ENCODE peak calls at places on chromosomes 5 and 9, in five cellular contexts. One of them, this sample, is unnamed.

GRCh38 chr5:122515709-122516431 is 203.8 kb downstream of the SNCAIP start:
- DNase-seq in OCI-LY7: peak; percentile 24
- DNase-seq in spleen: no peak
- DNase-seq in skeletal muscle cell: peak; percentile 38
- DNase-seq in IMR-90: peak; percentile 81
- DNase-seq in this sample: peak; percentile 69

GRCh38 chr5:174307656-174308271 is 262.3 kb downstream of the NSG2 start:
- DNase-seq in spleen: no peak
- DNase-seq in IMR-90: no peak
- DNase-seq in skeletal muscle cell: no peak
- DNase-seq in OCI-LY7: no peak
- DNase-seq in this sample: no peak

GRCh38 chr5:31153523-31153922 is 40.0 kb upstream of the CDH6 start:
- DNase-seq in IMR-90: peak; percentile 67
- DNase-seq in spleen: no peak
- DNase-seq in skeletal muscle cell: no peak
- DNase-seq in OCI-LY7: no peak
- DNase-seq in this sample: peak; percentile 27

GRCh38 chr9:92295827-92296258 is 2.3 kb upstream of the IARS1 start:
- DNase-seq in spleen: no peak
- DNase-seq in OCI-LY7: peak; percentile 74
- DNase-seq in skeletal muscle cell: no peak
- DNase-seq in IMR-90: no peak
- DNase-seq in this sample: no peak

GRCh38 chr9:136529516-136530471 is 16.1 kb downstream of the NOTCH1 start:
- DNase-seq in OCI-LY7: no peak
- DNase-seq in skeletal muscle cell: no peak
- DNase-seq in spleen: no peak
- DNase-seq in IMR-90: no peak
- DNase-seq in this sample: no peak

GRCh38 chr5:981466-981865 is 27.1 kb upstream of the NKD2 start:
- DNase-seq in skeletal muscle cell: no peak
- DNase-seq in OCI-LY7: no peak
- DNase-seq in IMR-90: no peak
- DNase-seq in spleen: no peak
- DNase-seq in this sample: no peak

GRCh38 chr9:16445141-16445920 is 425.1 kb downstream of the BNC2 start:
- DNase-seq in spleen: no peak
- DNase-seq in skeletal muscle cell: no peak
- DNase-seq in IMR-90: peak; percentile 57
- DNase-seq in OCI-LY7: no peak
- DNase-seq in this sample: no peak

GRCh38 chr9:135827301-135827700 is 80.0 kb downstream of the CAMSAP1 start:
- DNase-seq in OCI-LY7: no peak
- DNase-seq in IMR-90: no peak
- DNase-seq in spleen: no peak
- DNase-seq in skeletal muscle cell: no peak
- DNase-seq in this sample: no peak

GRCh38 chr9:126489604-126490593 is 123.8 kb upstream of the LMX1B start:
- DNase-seq in IMR-90: no peak
- DNase-seq in skeletal muscle cell: no peak
- DNase-seq in OCI-LY7: no peak
- DNase-seq in spleen: peak; percentile 80
- DNase-seq in this sample: no peak

GRCh38 chr5:136062563-136063274 is 33.9 kb downstream of the TGFBI start:
- DNase-seq in spleen: no peak
- DNase-seq in IMR-90: peak; percentile 45
- DNase-seq in skeletal muscle cell: no peak
- DNase-seq in OCI-LY7: peak; percentile 89
- DNase-seq in this sample: no peak

GRCh38 chr9:19965336-19965735 is 176.5 kb upstream of the SLC24A2 start:
- DNase-seq in spleen: no peak
- DNase-seq in IMR-90: peak; percentile 10
- DNase-seq in OCI-LY7: no peak
- DNase-seq in skeletal muscle cell: no peak
- DNase-seq in this sample: peak; percentile 40

GRCh38 chr5:38441730-38442573 is 114.5 kb downstream of the LIFR start:
- DNase-seq in skeletal muscle cell: peak; percentile 74
- DNase-seq in IMR-90: peak; percentile 91
- DNase-seq in spleen: peak; percentile 90
- DNase-seq in OCI-LY7: peak; percentile 86
- DNase-seq in this sample: peak; percentile 88

GRCh38 chr5:172720655-172721054 is 50.3 kb downstream of the DUSP1 start:
- DNase-seq in IMR-90: no peak
- DNase-seq in OCI-LY7: no peak
- DNase-seq in spleen: no peak
- DNase-seq in skeletal muscle cell: no peak
- DNase-seq in this sample: no peak

GRCh38 chr5:130189961-130190360 is 285.7 kb downstream of the CHSY3 start:
- DNase-seq in IMR-90: no peak
- DNase-seq in OCI-LY7: no peak
- DNase-seq in spleen: no peak
- DNase-seq in skeletal muscle cell: no peak
- DNase-seq in this sample: no peak

GRCh38 chr5:142667808-142668207 is 18.1 kb downstream of the FGF1 start:
- DNase-seq in OCI-LY7: no peak
- DNase-seq in IMR-90: no peak
- DNase-seq in spleen: no peak
- DNase-seq in skeletal muscle cell: no peak
- DNase-seq in this sample: no peak

GRCh38 chr5:38670878-38671277 is 114.4 kb upstream of the LIFR start:
- DNase-seq in IMR-90: no peak
- DNase-seq in OCI-LY7: no peak
- DNase-seq in spleen: no peak
- DNase-seq in skeletal muscle cell: peak; percentile 95
- DNase-seq in this sample: no peak

GRCh38 chr9:136142859-136143214 is 24.2 kb upstream of the TMEM250 start:
- DNase-seq in OCI-LY7: no peak
- DNase-seq in spleen: no peak
- DNase-seq in IMR-90: no peak
- DNase-seq in skeletal muscle cell: no peak
- DNase-seq in this sample: no peak

GRCh38 chr9:88973281-88974045 is 17.8 kb upstream of the S1PR3 start:
- DNase-seq in spleen: no peak
- DNase-seq in OCI-LY7: no peak
- DNase-seq in skeletal muscle cell: no peak
- DNase-seq in IMR-90: no peak
- DNase-seq in this sample: no peak

GRCh38 chr5:62722360-62722759 is 143.7 kb downstream of the LRRC70 start:
- DNase-seq in skeletal muscle cell: no peak
- DNase-seq in IMR-90: no peak
- DNase-seq in OCI-LY7: no peak
- DNase-seq in spleen: no peak
- DNase-seq in this sample: no peak

GRCh38 chr9:124214596-124215550 is 42.9 kb upstream of the NEK6 start:
- DNase-seq in IMR-90: no peak
- DNase-seq in OCI-LY7: no peak
- DNase-seq in spleen: peak; percentile 76
- DNase-seq in skeletal muscle cell: no peak
- DNase-seq in this sample: no peak

GRCh38 chr5:55154893-55155292 is 5.1 kb upstream of the GPX8 start:
- DNase-seq in spleen: no peak
- DNase-seq in OCI-LY7: no peak
- DNase-seq in IMR-90: peak; percentile 80
- DNase-seq in skeletal muscle cell: peak; percentile 24
- DNase-seq in this sample: peak; percentile 55

GRCh38 chr5:439181-439580 is 3.8 kb upstream of the EXOC3 start:
- DNase-seq in OCI-LY7: no peak
- DNase-seq in IMR-90: no peak
- DNase-seq in spleen: peak; percentile 64
- DNase-seq in skeletal muscle cell: no peak
- DNase-seq in this sample: no peak

GRCh38 chr9:126376903-126377342 is 50.3 kb downstream of the MVB12B start:
- DNase-seq in OCI-LY7: no peak
- DNase-seq in skeletal muscle cell: no peak
- DNase-seq in IMR-90: no peak
- DNase-seq in spleen: no peak
- DNase-seq in this sample: no peak

GRCh38 chr9:72254881-72255545 is 105.8 kb downstream of the GDA start:
- DNase-seq in skeletal muscle cell: no peak
- DNase-seq in OCI-LY7: no peak
- DNase-seq in spleen: no peak
- DNase-seq in IMR-90: no peak
- DNase-seq in this sample: no peak

GRCh38 chr5:131789765-131790164 is 7.1 kb downstream of the FNIP1 start:
- DNase-seq in OCI-LY7: no peak
- DNase-seq in spleen: no peak
- DNase-seq in IMR-90: no peak
- DNase-seq in skeletal muscle cell: no peak
- DNase-seq in this sample: no peak

GRCh38 chr5:18113724-18114123 is 479.5 kb downstream of the TAF11L14 start:
- DNase-seq in OCI-LY7: no peak
- DNase-seq in spleen: no peak
- DNase-seq in skeletal muscle cell: no peak
- DNase-seq in IMR-90: peak; percentile 12
- DNase-seq in this sample: peak; percentile 20

GRCh38 chr5:149829954-149830353 is 99.8 kb downstream of the PPARGC1B start:
- DNase-seq in skeletal muscle cell: no peak
- DNase-seq in OCI-LY7: peak; percentile 37
- DNase-seq in IMR-90: no peak
- DNase-seq in spleen: no peak
- DNase-seq in this sample: no peak

GRCh38 chr5:123450114-123450513 is 26.9 kb upstream of the CEP120 start:
- DNase-seq in spleen: no peak
- DNase-seq in IMR-90: no peak
- DNase-seq in OCI-LY7: no peak
- DNase-seq in skeletal muscle cell: no peak
- DNase-seq in this sample: no peak

GRCh38 chr9:21533597-21533996 is 51.5 kb upstream of the IFNE start:
- DNase-seq in spleen: no peak
- DNase-seq in IMR-90: no peak
- DNase-seq in skeletal muscle cell: no peak
- DNase-seq in OCI-LY7: no peak
- DNase-seq in this sample: no peak

GRCh38 chr5:100901851-100902341 is 1.2 kb downstream of the ST8SIA4 start:
- DNase-seq in spleen: peak; percentile 79
- DNase-seq in IMR-90: no peak
- DNase-seq in OCI-LY7: peak; percentile 88
- DNase-seq in skeletal muscle cell: no peak
- DNase-seq in this sample: no peak

GRCh38 chr9:16701347-16701746 is 169.1 kb downstream of the BNC2 start:
- DNase-seq in spleen: no peak
- DNase-seq in IMR-90: no peak
- DNase-seq in OCI-LY7: no peak
- DNase-seq in skeletal muscle cell: no peak
- DNase-seq in this sample: no peak

GRCh38 chr5:158951951-158952545 is 147.7 kb downstream of the EBF1 start:
- DNase-seq in skeletal muscle cell: no peak
- DNase-seq in IMR-90: no peak
- DNase-seq in OCI-LY7: no peak
- DNase-seq in spleen: no peak
- DNase-seq in this sample: no peak

GRCh38 chr5:111967463-111967862 is 210.5 kb upstream of the NREP start:
- DNase-seq in spleen: peak; percentile 64
- DNase-seq in OCI-LY7: no peak
- DNase-seq in skeletal muscle cell: no peak
- DNase-seq in IMR-90: no peak
- DNase-seq in this sample: no peak

GRCh38 chr5:2904956-2905355 is 153.5 kb upstream of the IRX2 start:
- DNase-seq in spleen: no peak
- DNase-seq in skeletal muscle cell: no peak
- DNase-seq in OCI-LY7: no peak
- DNase-seq in IMR-90: no peak
- DNase-seq in this sample: no peak

GRCh38 chr5:168329302-168329701 is 37.9 kb downstream of the WWC1 start:
- DNase-seq in spleen: no peak
- DNase-seq in OCI-LY7: no peak
- DNase-seq in IMR-90: peak; percentile 35
- DNase-seq in skeletal muscle cell: no peak
- DNase-seq in this sample: no peak
- H3K4me3 ChIP-seq in spleen: no peak overlapping the region
- H3K4me3 ChIP-seq in OCI-LY7: no peak overlapping the region
- H3K4me3 ChIP-seq in IMR-90: no peak overlapping the region
- H3K4me3 ChIP-seq in skeletal muscle cell: no peak overlapping the region
- H3K4me3 ChIP-seq in this sample: no peak overlapping the region

GRCh38 chr5:179558912-179559279 is 8.5 kb downstream of the RUFY1 start:
- DNase-seq in skeletal muscle cell: no peak
- DNase-seq in IMR-90: peak; percentile 10
- DNase-seq in spleen: peak; percentile 80
- DNase-seq in OCI-LY7: no peak
- DNase-seq in this sample: peak; percentile 32
- H3K4me3 ChIP-seq in skeletal muscle cell: peak overlapping the region; percentile 90
- H3K4me3 ChIP-seq in IMR-90: peak overlapping the region; percentile 46
- H3K4me3 ChIP-seq in spleen: peak overlapping the region; percentile 41
- H3K4me3 ChIP-seq in OCI-LY7: peak overlapping the region; percentile 75
- H3K4me3 ChIP-seq in this sample: peak overlapping the region; percentile 81

GRCh38 chr5:82314964-82315728 is 37.0 kb upstream of the RPS23 start:
- DNase-seq in IMR-90: peak; percentile 61
- DNase-seq in spleen: no peak
- DNase-seq in OCI-LY7: no peak
- DNase-seq in skeletal muscle cell: no peak
- DNase-seq in this sample: no peak
- H3K4me3 ChIP-seq in IMR-90: no peak overlapping the region
- H3K4me3 ChIP-seq in spleen: no peak overlapping the region
- H3K4me3 ChIP-seq in OCI-LY7: no peak overlapping the region
- H3K4me3 ChIP-seq in skeletal muscle cell: no peak overlapping the region
- H3K4me3 ChIP-seq in this sample: no peak overlapping the region

GRCh38 chr9:26892251-26893029 is at the start of gene CAAP1:
- DNase-seq in OCI-LY7: peak; percentile 96
- DNase-seq in IMR-90: peak; percentile 92
- DNase-seq in spleen: peak; percentile 99
- DNase-seq in skeletal muscle cell: peak; percentile 74
- DNase-seq in this sample: peak; percentile 92
- H3K4me3 ChIP-seq in OCI-LY7: peak within 1 kb of the TSS; percentile 89
- H3K4me3 ChIP-seq in IMR-90: peak within 1 kb of the TSS; percentile 84
- H3K4me3 ChIP-seq in spleen: peak within 1 kb of the TSS; percentile 100
- H3K4me3 ChIP-seq in skeletal muscle cell: peak within 1 kb of the TSS; percentile 100
- H3K4me3 ChIP-seq in this sample: peak within 1 kb of the TSS; percentile 97

DNA sequence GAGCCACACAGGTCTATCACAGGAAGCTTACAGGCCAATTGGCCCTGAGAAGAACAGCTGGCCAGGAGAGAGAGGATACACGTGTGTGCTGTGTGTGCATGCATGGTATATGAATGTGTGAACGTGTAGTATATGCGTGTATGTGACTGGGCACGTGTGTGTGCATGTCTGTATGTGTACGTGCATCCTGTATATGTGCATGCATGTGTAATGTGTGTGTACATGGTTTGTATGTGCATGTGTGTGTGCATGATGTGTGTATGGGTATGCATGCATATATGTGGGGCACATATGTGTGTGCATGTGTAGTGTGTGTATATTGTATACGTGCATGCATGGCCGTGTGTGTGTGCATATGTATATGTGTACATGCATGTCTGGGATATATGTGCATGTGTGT is 57.0 kb upstream of the FCN2 start:
- DNase-seq in OCI-LY7: no peak
- DNase-seq in IMR-90: no peak
- DNase-seq in skeletal muscle cell: no peak
- DNase-seq in spleen: no peak
- DNase-seq in this sample: no peak
- H3K4me3 ChIP-seq in OCI-LY7: no peak overlapping the region
- H3K4me3 ChIP-seq in IMR-90: no peak overlapping the region
- H3K4me3 ChIP-seq in skeletal muscle cell: no peak overlapping the region
- H3K4me3 ChIP-seq in spleen: no peak overlapping the region
- H3K4me3 ChIP-seq in this sample: no peak overlapping the region